ENCODE peak calls at places on chromosomes 7 and 10, in seven cellular contexts. E is fibroblast of lung, V is kidney epithelial cell, R is stomach, P is fibroblast of the aortic adventitia, C is OCI-LY7, Y is GM12865. K is an unnamed sample.

GRCh38 chr7:37208528-37208927 is 240.1 kb downstream of the ELMO1 start:
- DNase-seq in E (peak), V (peak), R (peak), P (peak), C (peak), Y (peak), K (no peak)

GRCh38 chr10:94197241-94197640 is 165.5 kb downstream of the NOC3L start:
- DNase-seq in E (no peak), V (no peak), R (no peak), P (no peak), C (no peak), Y (no peak), K (no peak)

GRCh38 chr7:4753610-4754432 is 21.6 kb upstream of the AP5Z1 start:
- DNase-seq in E (peak), V (no peak), R (peak), P (peak), C (peak), Y (peak), K (no peak)

GRCh38 chr7:17962652-17963051 is 22.4 kb upstream of the SNX13 start:
- DNase-seq in E (no peak), V (no peak), R (no peak), P (no peak), C (no peak), Y (no peak), K (no peak)

GRCh38 chr10:3904419-3904975 is 119.5 kb upstream of the KLF6 start:
- DNase-seq in E (no peak), V (no peak), R (no peak), P (no peak), C (no peak), Y (no peak), K (no peak)

GRCh38 chr10:6486280-6486679 is 93.8 kb downstream of the PRKCQ start:
- DNase-seq in E (no peak), V (no peak), R (no peak), P (no peak), C (no peak), Y (no peak), K (no peak)

GRCh38 chr10:117936136-117936535 is 110.6 kb downstream of the RAB11FIP2 start:
- DNase-seq in E (no peak), V (no peak), R (no peak), P (peak), C (no peak), Y (no peak), K (no peak)

GRCh38 chr10:99996934-99997648 is 12.7 kb downstream of the DNMBP start:
- DNase-seq in E (peak), V (no peak), R (no peak), P (peak), C (no peak), Y (no peak), K (no peak)

GRCh38 chr7:132501956-132502355 is 74.3 kb downstream of the PLXNA4 start:
- DNase-seq in E (no peak), V (no peak), R (no peak), P (no peak), C (no peak), Y (no peak), K (no peak)

GRCh38 chr7:94492601-94493000 is 17.0 kb upstream of the CASD1 start:
- DNase-seq in E (no peak), V (no peak), R (no peak), P (no peak), C (no peak), Y (peak), K (no peak)

GRCh38 chr10:101646369-101646768 is 48.6 kb downstream of the FBXW4 start:
- DNase-seq in E (no peak), V (no peak), R (peak), P (peak), C (no peak), Y (no peak), K (no peak)

GRCh38 chr7:25148772-25149575 is 23.9 kb upstream of the CYCS start:
- DNase-seq in E (no peak), V (no peak), R (no peak), P (no peak), C (peak), Y (peak), K (no peak)
- TF ChIP-seq CTCF in E (no peak), V (no peak), R (no peak), P (no peak), C (no peak), Y (no peak), K (no peak)

GRCh38 chr10:27620425-27621397 is 116.6 kb downstream of the RAB18 start:
- DNase-seq in E (peak), V (no peak), R (no peak), P (peak), C (no peak), Y (no peak), K (no peak)
- H3K4me3 ChIP-seq in E (no peak), V (no peak), R (no peak), P (no peak), C (no peak), Y (no peak), K (no peak)

GRCh38 chr10:69123306-69123746 is 652 bp upstream of the VPS26A start:
- DNase-seq in E (peak), V (no peak), R (peak), P (peak), C (no peak), Y (no peak), K (no peak)
- TF ChIP-seq CTCF in E (peak), V (peak), R (no peak), P (no peak), C (peak), Y (no peak), K (no peak)

GRCh38 chr7:2103071-2103898 is 129.5 kb downstream of the MAD1L1 start:
- DNase-seq in E (no peak), V (no peak), R (no peak), P (no peak), C (no peak), Y (no peak), K (no peak)
- H3K4me3 ChIP-seq in E (no peak), V (no peak), R (no peak), P (no peak), C (peak), Y (no peak), K (no peak)

DNA sequence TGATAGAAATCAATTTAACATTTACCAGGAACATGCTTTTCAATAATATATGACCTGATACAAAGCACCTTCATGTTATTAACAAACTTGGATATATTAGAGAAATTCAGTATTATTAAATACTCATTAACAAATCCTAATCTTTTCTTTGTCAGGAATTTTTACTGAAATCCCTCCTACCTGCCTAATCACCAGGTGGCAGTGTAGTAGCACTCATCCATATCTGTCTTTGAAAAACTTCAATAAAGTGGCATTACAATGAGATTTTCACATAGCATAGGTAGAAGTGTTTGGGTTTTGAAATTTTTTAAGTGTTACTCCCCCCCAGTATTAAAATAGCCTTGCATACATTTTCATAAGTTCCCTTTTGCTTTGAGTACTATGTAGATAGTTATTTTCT is 1246.6 kb upstream of the LRRN3 start:
- DNase-seq in E (peak), V (no peak), R (no peak), P (no peak), C (no peak), Y (peak), K (peak)
- TF ChIP-seq CTCF in E (peak), V (peak), R (no peak), P (no peak), C (peak), Y (peak), K (peak)

GRCh38 chr7:24718431-24718831 is 38.8 kb downstream of the GSDME start:
- DNase-seq in E (no peak), V (no peak), R (no peak), P (no peak), C (peak), Y (no peak), K (no peak)
- H3K4me3 ChIP-seq in E (no peak), V (no peak), R (no peak), P (no peak), C (peak), Y (peak), K (no peak)

GRCh38 chr7:46150721-46151120 is 229.6 kb upstream of the IGFBP3 start:
- DNase-seq in E (no peak), V (no peak), R (no peak), P (no peak), C (no peak), Y (no peak), K (no peak)

GRCh38 chr7:46153951-46154787 is 233.1 kb upstream of the IGFBP3 start:
- DNase-seq in E (no peak), V (no peak), R (no peak), P (no peak), C (no peak), Y (peak), K (peak)

GRCh38 chr7:46153583-46153950 is 232.5 kb upstream of the IGFBP3 start:
- DNase-seq in E (no peak), V (no peak), R (no peak), P (no peak), C (no peak), Y (no peak), K (no peak)

GRCh38 chr7:46150202-46150601 is 229.1 kb upstream of the IGFBP3 start:
- DNase-seq in E (no peak), V (no peak), R (no peak), P (no peak), C (no peak), Y (no peak), K (no peak)

GRCh38 chr7:46152671-46153070 is 231.6 kb upstream of the IGFBP3 start:
- DNase-seq in E (no peak), V (no peak), R (no peak), P (no peak), C (peak), Y (peak), K (no peak)
- TF ChIP-seq CTCF in E (no peak), V (no peak), R (no peak), P (no peak), C (peak), Y (no peak), K (peak)

K was measured in epithelial cell of proximal tubule.